ENCODE peak calls at places on chromosomes 13 and 19, in four cellular contexts. L, X, N and F are unnamed samples.

GRCh38 chr19:14300281-14300680 is 81.0 kb upstream of the ADGRE5 start:
- DNase-seq in L (no peak), N (peak), X (no peak), F (no peak)

GRCh38 chr19:1786668-1787067 is 25.4 kb downstream of the ATP8B3 start:
- DNase-seq in N (no peak), X (no peak), L (no peak), F (no peak)

GRCh38 chr13:66922444-66922843 is 307.7 kb downstream of the PCDH9 start:
- DNase-seq in N (no peak), L (no peak), X (no peak), F (no peak)

GRCh38 chr13:114146629-114147028 is 14.2 kb upstream of the RASA3 start:
- DNase-seq in L (no peak), X (no peak), N (no peak), F (no peak)

GRCh38 chr13:78609464-78610205 is 6.3 kb upstream of the POU4F1 start:
- DNase-seq in N (peak), X (no peak), L (no peak), F (no peak)

GRCh38 chr19:29596080-29596479 is 10.0 kb upstream of the POP4 start:
- DNase-seq in L (no peak), X (no peak), N (no peak), F (no peak)

GRCh38 chr13:100102042-100102441 is 13.1 kb downstream of the PCCA start:
- DNase-seq in X (no peak), L (no peak), N (no peak), F (no peak)

GRCh38 chr13:76879211-76879875 is 6.9 kb downstream of the KCTD12 start:
- DNase-seq in X (no peak), L (peak), N (no peak), F (no peak)

DNA sequence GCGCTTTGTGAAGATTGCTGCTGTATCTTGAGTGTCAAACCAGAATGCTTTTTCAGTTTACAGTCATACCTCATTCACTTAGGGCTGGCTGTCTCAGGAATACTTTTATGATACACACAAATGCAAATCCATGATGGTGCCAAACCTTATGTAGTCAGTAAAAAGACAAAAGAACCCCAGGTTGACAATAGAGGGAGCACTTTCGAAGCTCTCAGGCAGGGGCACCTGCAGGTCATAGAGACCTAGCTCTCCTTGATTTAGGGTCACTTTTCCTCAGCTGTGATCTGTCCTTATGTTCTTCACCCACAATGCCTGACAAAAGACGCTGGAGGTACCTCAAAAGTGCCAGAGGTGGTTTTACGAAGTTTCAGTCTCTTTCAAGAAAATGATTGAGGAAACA is 172.2 kb downstream of the DNAJC15 start:
- DNase-seq in L (no peak), N (no peak), X (no peak), F (no peak)
- TF ChIP-seq HDAC2 in L (no peak), N (no peak), X (no peak), F (no peak)

GRCh38 chr13:112963641-112964040 is 5.4 kb upstream of the MCF2L start:
- DNase-seq in L (no peak), X (no peak), N (no peak), F (no peak)

GRCh38 chr13:112962911-112963625 is 5.9 kb upstream of the MCF2L start:
- DNase-seq in L (no peak), N (no peak), X (no peak), F (no peak)

GRCh38 chr13:112960671-112961070 is 8.3 kb upstream of the MCF2L start:
- DNase-seq in X (no peak), N (no peak), L (no peak), F (no peak)

GRCh38 chr13:112961457-112962369 is 7.3 kb upstream of the MCF2L start:
- DNase-seq in L (no peak), N (no peak), X (no peak), F (no peak)

DNA sequence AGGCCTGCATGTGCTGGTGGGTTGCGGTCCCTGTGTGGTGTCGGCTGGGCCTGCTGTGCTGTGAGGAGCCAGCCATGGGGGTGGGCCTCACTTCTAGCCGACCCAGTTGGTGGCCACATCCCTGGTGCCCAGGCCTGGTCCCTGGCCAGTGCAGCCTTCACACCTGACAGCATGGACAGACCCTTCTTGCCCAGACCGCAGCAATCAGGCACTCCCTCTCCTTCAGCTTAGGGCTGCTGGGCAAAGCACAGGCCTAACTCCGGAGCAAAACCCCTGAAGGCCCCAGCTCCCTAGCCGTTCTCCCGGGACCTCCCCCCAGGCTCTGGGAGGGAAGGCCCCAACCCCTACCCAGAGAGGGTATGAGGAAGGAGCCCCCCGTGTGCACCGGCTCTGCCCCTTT is 6.6 kb upstream of the MCF2L start:
- DNase-seq in L (no peak), X (no peak), N (no peak), F (no peak)
- TF ChIP-seq ESRRA in L (no peak), X (no peak), N (no peak), F (no peak)

DNA sequence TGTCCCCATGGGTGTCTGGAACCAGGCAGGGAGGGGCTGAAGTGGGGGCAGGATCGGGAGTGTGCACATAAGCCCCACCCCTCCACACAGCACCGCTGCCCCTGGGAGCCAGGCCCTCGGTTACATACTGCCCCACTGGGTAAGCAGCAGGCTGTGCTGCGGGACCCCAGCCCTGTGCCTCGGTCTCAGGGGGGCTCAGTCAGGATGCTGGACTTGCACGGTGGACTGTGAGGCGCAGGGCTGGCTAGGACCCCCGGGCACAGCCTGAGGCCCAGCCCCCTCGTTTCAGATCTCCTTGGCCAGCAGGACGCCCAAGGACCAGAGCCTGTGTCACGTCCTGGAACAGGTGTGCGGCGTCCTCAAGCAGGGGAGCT is 16.3 kb downstream of the MPND start:
- DNase-seq in N (no peak), L (no peak), X (no peak), F (no peak)
- TF ChIP-seq HDAC2 in N (no peak), L (no peak), X (no peak), F (no peak)

DNA sequence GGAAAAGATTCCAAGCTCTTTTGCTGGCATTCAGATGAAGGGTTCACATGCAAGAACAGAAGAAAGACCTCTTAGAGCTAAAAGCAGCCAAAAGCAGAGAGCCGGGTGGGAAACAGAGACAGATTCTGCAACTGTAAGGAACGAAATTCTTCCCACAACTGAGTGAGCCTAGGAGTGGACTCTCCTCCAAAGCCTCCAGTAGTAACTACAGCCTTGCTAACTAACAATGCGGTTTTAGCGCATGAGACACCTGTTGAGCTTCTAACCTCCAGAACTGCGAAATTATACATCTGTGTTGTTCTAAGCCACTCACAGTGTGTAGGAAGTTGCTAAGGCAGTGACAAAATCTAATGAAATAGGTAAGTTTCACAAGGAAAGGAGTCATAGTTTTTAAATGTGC is 98.0 kb upstream of the SLITRK1 start:
- DNase-seq in N (no peak), X (no peak), L (no peak), F (no peak)
- TF ChIP-seq ESRRA in N (no peak), X (no peak), L (no peak), F (no peak)

GRCh38 chr19:50897191-50897607 is 14.0 kb downstream of the KLK4 start:
- DNase-seq in X (no peak), N (no peak), L (peak), F (no peak)
- TF ChIP-seq HDAC2 in X (no peak), N (no peak), L (no peak), F (no peak)

DNA sequence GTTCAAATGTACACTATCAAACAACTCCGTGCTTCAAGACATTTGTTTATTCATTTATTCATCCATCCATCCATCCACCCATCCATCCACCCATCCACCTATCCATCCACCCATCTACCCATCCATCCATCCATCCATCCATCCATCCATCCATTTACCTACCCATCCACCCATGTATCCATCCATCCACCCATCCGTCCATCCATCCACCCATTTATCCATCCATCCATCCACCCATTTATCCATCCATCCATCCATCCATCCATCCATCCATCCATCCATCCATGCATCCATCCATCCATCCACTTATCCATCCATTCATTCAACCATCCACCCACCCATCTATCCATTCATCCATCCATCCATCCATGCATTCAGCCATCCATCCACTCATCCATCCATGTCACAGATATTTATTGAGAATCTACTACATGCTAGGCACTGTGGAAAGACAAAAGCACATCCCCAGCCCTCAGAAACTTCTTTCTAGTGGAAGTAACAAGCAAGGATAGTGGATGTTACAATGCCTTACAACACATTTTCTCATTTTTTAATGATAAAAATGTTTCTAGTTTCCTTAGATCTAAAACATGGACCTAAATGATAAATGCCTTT is 237.6 kb downstream of the ZNF536 start:
- DNase-seq in L (no peak), N (no peak), X (no peak), F (no peak)
- TF ChIP-seq ESRRA in L (no peak), N (no peak), X (no peak), F (no peak)

GRCh38 chr19:48596679-48597465 is 9.7 kb upstream of the SPACA4 start:
- DNase-seq in N (no peak), X (no peak), L (no peak), F (no peak)
- TF ChIP-seq HDAC2 in N (no peak), X (no peak), L (no peak), F (no peak)